ENCODE peak calls at places on chromosomes 1 and 21, in four cellular contexts. S is BE2C, J is transverse colon, I is RWPE2. A is an unnamed sample.

GRCh38 chr1:169892819-169893644 is 664 bp downstream of the SCYL3 start:
- DNase-seq in J (peak), S (no peak), I (no peak), A (no peak)

GRCh38 chr1:86846166-86846647 is 67.7 kb downstream of the SELENOF start:
- DNase-seq in J (no peak), I (no peak), S (no peak), A (no peak)

GRCh38 chr1:13517193-13517812 is 3.5 kb upstream of the LRRC38 start:
- DNase-seq in S (no peak), J (no peak), I (no peak), A (no peak)

GRCh38 chr1:41766546-41766945 is 152.2 kb downstream of the HIVEP3 start:
- DNase-seq in S (no peak), J (no peak), I (no peak), A (no peak)

GRCh38 chr1:30381266-30381665 is 342.1 kb downstream of the MATN1 start:
- DNase-seq in I (no peak), S (no peak), J (no peak), A (no peak)

GRCh38 chr1:218347316-218347712 is 2.2 kb downstream of the TGFB2 start:
- DNase-seq in I (no peak), J (no peak), S (no peak), A (no peak)

GRCh38 chr1:36285450-36286101 is 20.6 kb upstream of the SH3D21 start:
- DNase-seq in I (no peak), J (peak), S (peak), A (no peak)

GRCh38 chr21:45570826-45571601 is 28.8 kb upstream of the SLC19A1 start:
- DNase-seq in S (peak), J (no peak), I (no peak), A (no peak)

GRCh38 chr1:52423771-52424170 is 19.4 kb downstream of the PRPF38A start:
- DNase-seq in S (no peak), J (no peak), I (no peak), A (no peak)

GRCh38 chr1:11157394-11157793 is 31.8 kb upstream of the ANGPTL7 start:
- DNase-seq in I (no peak), J (no peak), S (no peak), A (no peak)

GRCh38 chr21:16536661-16537359 is 807.0 kb downstream of the USP25 start:
- DNase-seq in I (no peak), S (no peak), J (no peak), A (no peak)

GRCh38 chr1:2784854-2785630 is 16.5 kb downstream of the TTC34 start:
- DNase-seq in S (no peak), I (peak), J (no peak), A (no peak)

GRCh38 chr21:39346671-39347327 is 2.1 kb downstream of the HMGN1 start:
- DNase-seq in J (no peak), S (no peak), I (no peak), A (no peak)

GRCh38 chr1:5830771-5831599 is 161.2 kb downstream of the NPHP4 start:
- DNase-seq in J (no peak), I (no peak), S (peak), A (no peak)

GRCh38 chr1:59220356-59220755 is 76.5 kb upstream of the FGGY start:
- DNase-seq in S (no peak), I (no peak), J (no peak), A (no peak)

GRCh38 chr1:208240698-208241355 is 3.4 kb downstream of the PLXNA2 start:
- DNase-seq in J (no peak), S (no peak), I (no peak), A (no peak)

GRCh38 chr1:43973981-43974442 is 748 bp upstream of the ATP6V0B start:
- DNase-seq in J (no peak), I (no peak), S (no peak), A (no peak)

GRCh38 chr1:161987303-161987702 is 36.4 kb downstream of the OLFML2B start:
- DNase-seq in J (no peak), S (no peak), I (no peak), A (no peak)

GRCh38 chr1:64743954-64744491 is 852 bp upstream of the RAVER2 start:
- DNase-seq in I (no peak), J (no peak), S (no peak), A (no peak)

GRCh38 chr1:39488012-39488545 is 3.4 kb upstream of the BMP8A start:
- DNase-seq in I (no peak), S (no peak), J (no peak), A (no peak)

GRCh38 chr1:114152211-114153050 is 1.2 kb downstream of the SYT6 start:
- DNase-seq in I (no peak), J (peak), S (peak), A (no peak)

GRCh38 chr1:59384443-59384842 is 87.5 kb downstream of the FGGY start:
- DNase-seq in I (no peak), S (no peak), J (no peak), A (no peak)

GRCh38 chr1:72636636-72637035 is 354.3 kb upstream of the NEGR1 start:
- DNase-seq in S (no peak), J (no peak), I (no peak), A (no peak)

GRCh38 chr1:182087951-182088350 is 26.4 kb upstream of the ZNF648 start:
- DNase-seq in S (no peak), J (no peak), I (no peak), A (no peak)

GRCh38 chr1:44707959-44708831 is 22.8 kb downstream of the RNU5D-1 start:
- DNase-seq in J (no peak), I (no peak), S (peak), A (no peak)

GRCh38 chr1:34907487-34908090 is 21.9 kb downstream of the DLGAP3 start:
- DNase-seq in J (no peak), I (no peak), S (no peak), A (no peak)

GRCh38 chr1:234863596-234863995 is 253.6 kb upstream of the IRF2BP2 start:
- DNase-seq in S (no peak), I (no peak), J (no peak), A (no peak)

GRCh38 chr1:153429266-153430165 is 13.2 kb downstream of the S100A7A start:
- DNase-seq in S (no peak), J (no peak), I (no peak), A (no peak)

GRCh38 chr21:17119466-17120297 is 393.2 kb upstream of the CXADR start:
- DNase-seq in S (no peak), J (no peak), I (no peak), A (no peak)

GRCh38 chr1:235127774-235128452 is 724 bp downstream of the TOMM20 start:
- DNase-seq in I (no peak), S (no peak), J (no peak), A (no peak)

GRCh38 chr1:8025671-8026144 is 401 bp downstream of the ERRFI1 start:
- DNase-seq in I (no peak), J (no peak), S (no peak), A (no peak)

GRCh38 chr21:36395353-36396111 is 10.3 kb downstream of the CHAF1B start:
- DNase-seq in I (no peak), S (no peak), J (no peak), A (no peak)

GRCh38 chr21:32817206-32817605 is 45.7 kb upstream of the PAXBP1 start:
- DNase-seq in I (no peak), S (no peak), J (peak), A (no peak)

GRCh38 chr21:15309721-15310120 is 244.9 kb upstream of the NRIP1 start:
- DNase-seq in J (no peak), S (no peak), I (no peak), A (no peak)

GRCh38 chr1:155092131-155092530 is 13.5 kb downstream of the EFNA3 start:
- DNase-seq in I (no peak), J (no peak), S (no peak), A (no peak)

GRCh38 chr1:155092641-155093040 is 14.0 kb downstream of the EFNA3 start:
- DNase-seq in J (no peak), S (no peak), I (no peak), A (no peak)

GRCh38 chr1:155094622-155094948 is 15.9 kb downstream of the EFNA3 start:
- DNase-seq in I (no peak), J (no peak), S (no peak), A (no peak)

GRCh38 chr1:155091071-155092051 is 12.7 kb downstream of the EFNA3 start:
- DNase-seq in S (peak), I (no peak), J (peak), A (no peak)

GRCh38 chr1:155093938-155094621 is 15.4 kb downstream of the EFNA3 start:
- DNase-seq in I (no peak), J (no peak), S (peak), A (no peak)
- TF ChIP-seq CTCF in I (peak), J (peak), S (peak), A (peak)

DNA sequence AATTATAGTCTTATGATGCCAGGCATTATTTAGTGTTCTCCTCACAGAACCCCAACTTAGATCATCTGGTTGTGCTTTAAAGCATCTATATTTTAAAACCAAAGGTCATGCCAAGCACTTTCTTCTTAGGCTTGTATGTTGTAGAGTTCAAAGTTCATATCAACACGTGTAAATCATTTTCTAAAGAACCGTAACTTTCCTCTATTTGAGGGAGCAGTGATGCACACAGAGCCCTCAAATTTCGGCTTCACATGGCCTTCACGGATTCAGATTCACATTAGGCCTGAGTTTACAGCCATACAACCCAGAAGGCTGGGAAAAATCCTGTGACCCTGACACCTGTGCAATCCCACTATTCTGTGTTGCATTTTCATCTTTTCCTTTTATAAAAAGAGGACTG is 52.1 kb upstream of the SEC16B start:
- DNase-seq in J (no peak), I (no peak), S (no peak), A (no peak)
- TF ChIP-seq CTCF in J (no peak), I (no peak), S (no peak), A (no peak)

GRCh38 chr1:91611498-91611917 is 110.9 kb downstream of the CDC7 start:
- DNase-seq in J (peak), S (no peak), I (no peak), A (no peak)
- TF ChIP-seq CTCF in J (no peak), S (no peak), I (no peak), A (no peak)

GRCh38 chr1:68322837-68323687 is 90.7 kb upstream of the WLS start:
- DNase-seq in S (no peak), I (no peak), J (peak), A (no peak)

GRCh38 chr1:68320349-68320748 is 88.0 kb upstream of the WLS start:
- DNase-seq in I (no peak), J (no peak), S (no peak), A (no peak)

GRCh38 chr1:68319907-68320306 is 87.6 kb upstream of the WLS start:
- DNase-seq in J (no peak), S (no peak), I (no peak), A (no peak)

GRCh38 chr1:68322096-68322495 is 89.8 kb upstream of the WLS start:
- DNase-seq in S (no peak), J (no peak), I (no peak), A (no peak)

GRCh38 chr1:68321084-68321685 is 88.9 kb upstream of the WLS start:
- DNase-seq in J (peak), I (peak), S (peak), A (no peak)
- TF ChIP-seq CTCF in J (peak), I (peak), S (peak), A (peak)

GRCh38 chr1:23178931-23179330 is 10.3 kb upstream of the LUZP1 start:
- DNase-seq in S (no peak), I (no peak), J (no peak), A (no peak)
- TF ChIP-seq CTCF in S (peak), I (peak), J (peak), A (peak)

GRCh38 chr1:17610713-17611112 is 71.2 kb downstream of the ARHGEF10L start:
- DNase-seq in J (no peak), S (no peak), I (no peak), A (no peak)
- TF ChIP-seq CTCF in J (no peak), S (no peak), I (no peak), A (no peak)

DNA sequence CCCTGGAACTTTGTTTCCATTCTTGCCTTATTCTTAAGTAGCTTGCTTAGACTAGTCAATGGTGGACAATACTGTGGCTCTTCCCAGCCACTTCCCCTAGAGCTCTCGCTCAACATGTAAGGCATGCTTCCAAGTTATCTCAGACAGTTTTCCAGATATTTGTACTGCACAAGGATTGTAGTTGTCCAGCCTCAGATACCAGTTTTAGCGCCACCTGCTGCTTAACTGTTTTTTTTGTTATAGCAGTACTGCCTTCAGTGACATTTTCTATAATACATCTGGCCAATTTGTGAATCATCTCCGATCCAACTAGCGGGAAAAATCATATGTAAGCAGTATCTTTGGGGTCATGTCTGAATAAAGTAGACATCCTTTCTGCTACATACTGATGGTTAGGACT is 346.7 kb upstream of the ADGRL4 start:
- DNase-seq in J (no peak), S (peak), I (no peak), A (no peak)
- TF ChIP-seq CTCF in J (peak), S (peak), I (peak), A (peak)

GRCh38 chr1:152018537-152018936 is 18.3 kb downstream of the S100A11 start:
- DNase-seq in J (peak), S (peak), I (no peak), A (no peak)
- TF ChIP-seq CTCF in J (no peak), S (peak), I (no peak), A (peak)

GRCh38 chr1:186987769-186988168 is 159.0 kb downstream of the PLA2G4A start:
- DNase-seq in S (no peak), J (no peak), I (no peak), A (no peak)
- TF ChIP-seq CTCF in S (peak), J (no peak), I (no peak), A (peak)

GRCh38 chr1:48055854-48056253 is 58.7 kb upstream of the TRABD2B start:
- DNase-seq in I (no peak), S (no peak), J (no peak), A (no peak)
- TF ChIP-seq CTCF in I (no peak), S (no peak), J (no peak), A (no peak)

A was measured in chondrocyte.